ENCODE peak calls at places on chromosomes 6 and 20, in five cellular contexts. N, I, E, T and W are unnamed samples.

GRCh38 chr6:81171991-81172740 is 580.3 kb downstream of the TENT5A start:
- DNase-seq in N (peak; percentile 79), I (no peak), E (peak; percentile 56), T (no peak), W (peak; percentile 67)

GRCh38 chr6:165586706-165587105 is 76.3 kb downstream of the PDE10A start:
- DNase-seq in N (no peak), I (no peak), E (no peak), T (no peak), W (no peak)

GRCh38 chr20:13288357-13288756 is 67.3 kb downstream of the ISM1 start:
- DNase-seq in N (no peak), I (no peak), E (no peak), T (no peak), W (no peak)

GRCh38 chr6:41559655-41560439 is 13.7 kb downstream of the FOXP4 start:
- DNase-seq in N (no peak), I (no peak), E (no peak), T (no peak), W (no peak)

GRCh38 chr6:162856885-162857284 is 129.1 kb downstream of the PACRG start:
- DNase-seq in N (peak; percentile 82), I (no peak), E (peak; percentile 71), T (no peak), W (peak; percentile 93)

GRCh38 chr6:12325872-12326271 is 35.7 kb downstream of the EDN1 start:
- DNase-seq in N (no peak), I (no peak), E (no peak), T (no peak), W (no peak)

GRCh38 chr6:80541186-80541585 is 434.7 kb downstream of the BCKDHB start:
- DNase-seq in N (peak; percentile 94), I (no peak), E (peak; percentile 73), T (no peak), W (peak; percentile 88)

GRCh38 chr6:112443666-112444065 is 96.5 kb downstream of the RFPL4B start:
- DNase-seq in N (peak; percentile 84), I (no peak), E (no peak), T (no peak), W (peak; percentile 91)

GRCh38 chr20:5030348-5031205 is 29.3 kb upstream of the SLC23A2 start:
- DNase-seq in N (no peak), I (no peak), E (no peak), T (no peak), W (no peak)

GRCh38 chr6:45982280-45983036 is 33.2 kb downstream of the CLIC5 start:
- DNase-seq in N (no peak), I (no peak), E (no peak), T (no peak), W (no peak)

GRCh38 chr6:65113581-65113980 is 593.4 kb downstream of the EYS start:
- DNase-seq in N (peak; percentile 22), I (no peak), E (no peak), T (no peak), W (no peak)

GRCh38 chr6:159487636-159488035 is 205.4 kb downstream of the SOD2 start:
- DNase-seq in N (peak; percentile 14), I (no peak), E (no peak), T (no peak), W (peak; percentile 36)

GRCh38 chr6:87697581-87698552 is 4.2 kb downstream of the AKIRIN2 start:
- DNase-seq in N (peak; percentile 92), I (no peak), E (no peak), T (no peak), W (peak; percentile 86)

GRCh38 chr6:11462742-11463414 is 74.7 kb upstream of the TMEM170B start:
- DNase-seq in N (no peak), I (no peak), E (no peak), T (no peak), W (no peak)

GRCh38 chr6:66995669-66996068 is 1288.6 kb upstream of the EYS start:
- DNase-seq in N (no peak), I (no peak), E (no peak), T (no peak), W (no peak)

GRCh38 chr6:81895511-81896185 is 143.2 kb upstream of the TENT5A start:
- DNase-seq in N (peak; percentile 78), I (no peak), E (peak; percentile 90), T (no peak), W (peak; percentile 68)

GRCh38 chr20:46545077-46545826 is 5.2 kb downstream of the OCSTAMP start:
- DNase-seq in N (no peak), I (no peak), E (no peak), T (no peak), W (no peak)

GRCh38 chr6:151293621-151294020 is 53.9 kb downstream of the AKAP12 start:
- DNase-seq in N (no peak), I (no peak), E (no peak), T (no peak), W (no peak)

GRCh38 chr20:44734938-44735337 is 10.7 kb upstream of the KCNK15 start:
- DNase-seq in N (peak; percentile 76), I (no peak), E (no peak), T (no peak), W (peak; percentile 88)

GRCh38 chr6:14396826-14397517 is 279.4 kb downstream of the CD83 start:
- DNase-seq in N (peak; percentile 16), I (no peak), E (no peak), T (no peak), W (peak; percentile 59)

GRCh38 chr6:90425161-90425641 is 128.6 kb upstream of the BACH2 start:
- DNase-seq in N (no peak), I (no peak), E (no peak), T (no peak), W (no peak)

GRCh38 chr20:47351643-47352331 is 4.7 kb downstream of the ZMYND8 start:
- DNase-seq in N (no peak), I (no peak), E (no peak), T (no peak), W (no peak)

GRCh38 chr6:12973302-12973865 is 256.8 kb downstream of the PHACTR1 start:
- DNase-seq in N (peak; percentile 36), I (no peak), E (no peak), T (no peak), W (peak; percentile 28)

GRCh38 chr20:62246872-62247652 is 8.7 kb downstream of the OSBPL2 start:
- DNase-seq in N (no peak), I (no peak), E (no peak), T (no peak), W (no peak)

GRCh38 chr6:1869766-1870165 is 260.1 kb downstream of the FOXC1 start:
- DNase-seq in N (no peak), I (no peak), E (no peak), T (no peak), W (no peak)

GRCh38 chr20:49303211-49303610 is 25.4 kb upstream of the ZNFX1 start:
- DNase-seq in N (no peak), I (no peak), E (no peak), T (no peak), W (peak; percentile 60)

GRCh38 chr6:6980999-6981581 is 126.7 kb upstream of the RREB1 start:
- DNase-seq in N (no peak), I (no peak), E (no peak), T (no peak), W (no peak)

GRCh38 chr6:42974919-42975505 is 4.0 kb downstream of the PEX6 start:
- DNase-seq in N (no peak), I (no peak), E (no peak), T (no peak), W (no peak)

GRCh38 chr20:51354191-51354768 is 188.2 kb downstream of the NFATC2 start:
- DNase-seq in N (peak; percentile 88), I (no peak), E (no peak), T (no peak), W (peak; percentile 49)

GRCh38 chr6:131070061-131070460 is 7.0 kb upstream of the EPB41L2 start:
- DNase-seq in N (no peak), I (no peak), E (no peak), T (no peak), W (no peak)

GRCh38 chr6:41836022-41836659 is 48.6 kb downstream of the TOMM6 start:
- DNase-seq in N (no peak), I (no peak), E (no peak), T (no peak), W (no peak)

GRCh38 chr6:42984924-42985475 is 630 bp downstream of the PPP2R5D start:
- DNase-seq in N (peak; percentile 14), I (no peak), E (no peak), T (no peak), W (peak; percentile 35)

GRCh38 chr6:143752459-143752858 is 74.7 kb downstream of the PHACTR2 start:
- DNase-seq in N (no peak), I (no peak), E (no peak), T (no peak), W (no peak)

GRCh38 chr6:103327079-103327478 is 1532.6 kb downstream of the HACE1 start:
- DNase-seq in N (no peak), I (no peak), E (no peak), T (no peak), W (no peak)

GRCh38 chr6:3284436-3284876 is 25.7 kb downstream of the PSMG4 start:
- DNase-seq in N (no peak), I (peak; percentile 47), E (no peak), T (no peak), W (no peak)

GRCh38 chr20:21050710-21051109 is 55.4 kb downstream of the LINC00237 start:
- DNase-seq in N (no peak), I (no peak), E (no peak), T (no peak), W (no peak)

GRCh38 chr6:46263709-46264091 is 92.9 kb upstream of the ENPP5 start:
- DNase-seq in N (peak; percentile 85), I (no peak), E (peak; percentile 47), T (no peak), W (peak; percentile 34)

GRCh38 chr20:34817072-34817471 is 8.4 kb downstream of the NCOA6 start:
- DNase-seq in N (no peak), I (no peak), E (no peak), T (no peak), W (no peak)

GRCh38 chr20:38190936-38191371 is 25.9 kb upstream of the TGM2 start:
- DNase-seq in N (no peak), I (no peak), E (no peak), T (no peak), W (no peak)